ENCODE peak calls at places on chromosomes 13 and 19, in six cellular contexts. W is stimulated activated CD4-positive, alpha-beta T cell treated with anti-CD3 and anti-CD28 coated beads, Interleukin-1b, Interleukin-23, amount 100 ng/mL, for 1 hour; O is iris pigment epithelial cell; S is A549; H is HS-5; Q is activated CD8-positive, alpha-beta memory T cell treated with anti-CD3 and anti-CD28 coated beads for 1 hour. K is an unnamed sample.

GRCh38 chr19:13796301-13797057 is 1.2 kb downstream of the ZSWIM4 start:
- DNase-seq in O (peak; percentile 93), H (peak; percentile 93), S (peak; percentile 87), Q (no peak), W (no peak), K (peak; percentile 71)

GRCh38 chr13:27449081-27449603 is 1.2 kb downstream of the MTIF3 start:
- DNase-seq in Q (no peak), O (no peak), H (no peak), S (no peak), W (no peak), K (no peak)

GRCh38 chr13:109383683-109384082 is 402.7 kb downstream of the IRS2 start:
- DNase-seq in S (no peak), H (no peak), W (no peak), Q (no peak), O (peak; percentile 88), K (no peak)

GRCh38 chr13:111629457-111629856 is 309.0 kb downstream of the TEX29 start:
- DNase-seq in H (no peak), O (no peak), W (no peak), S (no peak), Q (no peak), K (no peak)

GRCh38 chr19:53195265-53195879 is 2.2 kb upstream of the ZNF665 start:
- DNase-seq in Q (peak; percentile 39), O (peak; percentile 85), H (peak; percentile 18), W (peak; percentile 52), S (peak; percentile 67), K (peak; percentile 78)

GRCh38 chr13:66312312-66313087 is 917.6 kb downstream of the PCDH9 start:
- DNase-seq in H (no peak), W (no peak), O (peak; percentile 92), S (peak; percentile 91), Q (no peak), K (no peak)

GRCh38 chr13:32010137-32010536 is 21.4 kb upstream of the FRY start:
- DNase-seq in Q (no peak), O (peak; percentile 16), H (no peak), S (no peak), W (no peak), K (no peak)

GRCh38 chr13:39257642-39258041 is 219.4 kb downstream of the NHLRC3 start:
- DNase-seq in Q (no peak), O (no peak), H (no peak), S (no peak), W (no peak), K (no peak)

GRCh38 chr13:79581870-79582315 is 100.9 kb downstream of the NDFIP2 start:
- DNase-seq in W (no peak), H (no peak), S (no peak), O (peak; percentile 28), Q (no peak), K (no peak)

GRCh38 chr13:49791214-49791752 is 1.2 kb downstream of the KPNA3 start:
- DNase-seq in W (no peak), O (peak; percentile 43), H (no peak), S (peak; percentile 44), Q (no peak), K (no peak)

GRCh38 chr19:28553005-28553404 is 659.9 kb downstream of the UQCRFS1 start:
- DNase-seq in O (no peak), H (no peak), W (no peak), Q (no peak), S (no peak), K (no peak)

GRCh38 chr13:36549771-36550170 is 117.5 kb downstream of the CCNA1 start:
- DNase-seq in W (no peak), H (no peak), S (no peak), Q (no peak), O (no peak), K (no peak)

GRCh38 chr13:41017153-41017552 is 2.0 kb downstream of the ELF1 start:
- DNase-seq in S (peak; percentile 41), W (no peak), O (no peak), H (no peak), Q (no peak), K (peak; percentile 39)

GRCh38 chr19:34365463-34366401 is 736 bp downstream of the GPI start:
- DNase-seq in H (no peak), O (peak; percentile 43), Q (no peak), W (no peak), S (peak; percentile 60), K (no peak)

GRCh38 chr19:15702590-15702930 is 25.3 kb upstream of the OR10H2 start:
- DNase-seq in Q (no peak), H (no peak), O (peak; percentile 46), S (peak; percentile 44), W (no peak), K (peak; percentile 69)

GRCh38 chr19:4686700-4687099 is 16.6 kb upstream of the MYDGF start:
- DNase-seq in S (no peak), O (no peak), Q (no peak), W (no peak), H (no peak), K (no peak)

GRCh38 chr19:17555929-17556813 is 722 bp downstream of the COLGALT1 start:
- DNase-seq in S (peak; percentile 71), O (peak; percentile 57), W (no peak), H (no peak), Q (peak; percentile 12), K (no peak)

GRCh38 chr19:12757544-12758274 is 6.1 kb downstream of the BEST2 start:
- DNase-seq in Q (no peak), S (peak; percentile 79), W (peak; percentile 49), O (peak; percentile 77), H (no peak), K (no peak)

GRCh38 chr13:94673841-94674240 is 38.5 kb downstream of the SOX21 start:
- DNase-seq in O (no peak), S (no peak), Q (no peak), H (no peak), W (no peak), K (no peak)

GRCh38 chr13:105410602-105411001 is 1124.9 kb downstream of the EFNB2 start:
- DNase-seq in W (no peak), Q (no peak), O (peak; percentile 10), S (peak; percentile 45), H (no peak), K (peak; percentile 22)

GRCh38 chr19:45881909-45882528 is 3.9 kb downstream of the IRF2BP1 start:
- DNase-seq in Q (no peak), O (no peak), W (no peak), H (no peak), S (no peak), K (no peak)

GRCh38 chr13:29849071-29849541 is 1.3 kb downstream of the UBL3 start:
- DNase-seq in O (peak; percentile 18), Q (no peak), H (no peak), W (no peak), S (peak; percentile 31), K (no peak)

GRCh38 chr13:90197722-90198121 is 1149.8 kb upstream of the MIR17HG start:
- DNase-seq in O (peak; percentile 17), S (no peak), Q (no peak), H (no peak), W (no peak), K (no peak)

GRCh38 chr19:35223084-35223790 is 5.3 kb downstream of the FAM187B start:
- DNase-seq in S (peak; percentile 27), W (no peak), O (no peak), Q (no peak), H (no peak), K (no peak)

GRCh38 chr19:2547721-2548120 is 71.8 kb downstream of the GADD45B start:
- DNase-seq in S (no peak), H (no peak), Q (no peak), O (no peak), W (no peak), K (no peak)

GRCh38 chr13:50127726-50128291 is 112.6 kb downstream of the KCNRG start:
- DNase-seq in H (no peak), S (no peak), Q (no peak), W (no peak), O (no peak), K (no peak)

GRCh38 chr13:26253262-26253786 is 605 bp upstream of the CDK8 start:
- DNase-seq in S (no peak), W (no peak), Q (no peak), H (no peak), O (no peak), K (no peak)

GRCh38 chr13:47005761-47006414 is 109.0 kb upstream of the HTR2A start:
- DNase-seq in S (no peak), Q (no peak), H (no peak), W (no peak), O (no peak), K (no peak)

GRCh38 chr19:17370026-17370587 is 7.0 kb downstream of the PLVAP start:
- DNase-seq in H (no peak), O (peak; percentile 55), S (no peak), Q (no peak), W (no peak), K (no peak)

GRCh38 chr13:36029171-36029570 is 102.0 kb downstream of the DCLK1 start:
- DNase-seq in O (peak; percentile 17), W (no peak), H (no peak), Q (no peak), S (no peak), K (no peak)

GRCh38 chr19:58398087-58398486 is 2.6 kb downstream of the RNF225 start:
- DNase-seq in H (no peak), S (no peak), W (no peak), O (no peak), Q (no peak), K (no peak)

GRCh38 chr19:341386-342127 is 3.0 kb downstream of the MIER2 start:
- DNase-seq in O (no peak), W (no peak), Q (no peak), H (no peak), S (no peak), K (no peak)

GRCh38 chr13:87954116-87954515 is 282.9 kb downstream of the SLITRK5 start:
- DNase-seq in H (no peak), W (no peak), O (no peak), Q (no peak), S (no peak), K (no peak)

GRCh38 chr13:83895994-83896580 is 13.8 kb upstream of the SLITRK1 start:
- DNase-seq in S (no peak), O (peak; percentile 57), W (no peak), Q (no peak), H (peak; percentile 47), K (no peak)